ENCODE peak calls at places on chromosomes 16 and 17, in ten cellular contexts. One of them, this sample, is unnamed.

GRCh38 chr17:1099242-1099641 is 80.5 kb downstream of the ABR start:
- DNase-seq in activated CD4-positive, alpha-beta T cell treated with anti-CD3 and anti-CD28 coated beads, Interleukin-2, amount 50 U/mL, for 48 hours: no peak
- DNase-seq in stimulated activated naive CD8-positive, alpha-beta T cell treated with anti-CD3 and anti-CD28 coated beads, Interleukin-15, Interleukin-2, amounts not matched to agents 100 U/mL and 50 U/mL, for 24 hours: no peak
- DNase-seq in lower leg skin: no peak
- DNase-seq in psoas muscle: no peak
- DNase-seq in NCI-H1436: no peak
- DNase-seq in ACHN: no peak
- DNase-seq in posterior cingulate gyrus: no peak
- DNase-seq in mesenteric fat pad: no peak
- DNase-seq in T-helper 2 cell: no peak
- DNase-seq in this sample: no peak

GRCh38 chr16:75296606-75297005 is 45.2 kb upstream of the BCAR1 start:
- DNase-seq in ACHN: no peak
- DNase-seq in NCI-H1436: no peak
- DNase-seq in posterior cingulate gyrus: peak
- DNase-seq in mesenteric fat pad: peak
- DNase-seq in T-helper 2 cell: no peak
- DNase-seq in psoas muscle: no peak
- DNase-seq in activated CD4-positive, alpha-beta T cell treated with anti-CD3 and anti-CD28 coated beads, Interleukin-2, amount 50 U/mL, for 48 hours: no peak
- DNase-seq in lower leg skin: no peak
- DNase-seq in stimulated activated naive CD8-positive, alpha-beta T cell treated with anti-CD3 and anti-CD28 coated beads, Interleukin-15, Interleukin-2, amounts not matched to agents 100 U/mL and 50 U/mL, for 24 hours: no peak
- DNase-seq in this sample: no peak

GRCh38 chr17:33233855-33234228 is 59.3 kb downstream of the ASIC2 start:
- DNase-seq in posterior cingulate gyrus: no peak
- DNase-seq in psoas muscle: no peak
- DNase-seq in lower leg skin: no peak
- DNase-seq in mesenteric fat pad: no peak
- DNase-seq in T-helper 2 cell: no peak
- DNase-seq in NCI-H1436: no peak
- DNase-seq in activated CD4-positive, alpha-beta T cell treated with anti-CD3 and anti-CD28 coated beads, Interleukin-2, amount 50 U/mL, for 48 hours: peak
- DNase-seq in stimulated activated naive CD8-positive, alpha-beta T cell treated with anti-CD3 and anti-CD28 coated beads, Interleukin-15, Interleukin-2, amounts not matched to agents 100 U/mL and 50 U/mL, for 24 hours: no peak
- DNase-seq in ACHN: no peak
- DNase-seq in this sample: no peak

GRCh38 chr16:5033256-5034166 is at the start of gene NAGPA:
- DNase-seq in mesenteric fat pad: peak
- DNase-seq in NCI-H1436: peak
- DNase-seq in lower leg skin: peak
- DNase-seq in psoas muscle: peak
- DNase-seq in ACHN: peak
- DNase-seq in T-helper 2 cell: peak
- DNase-seq in posterior cingulate gyrus: peak
- DNase-seq in activated CD4-positive, alpha-beta T cell treated with anti-CD3 and anti-CD28 coated beads, Interleukin-2, amount 50 U/mL, for 48 hours: peak
- DNase-seq in stimulated activated naive CD8-positive, alpha-beta T cell treated with anti-CD3 and anti-CD28 coated beads, Interleukin-15, Interleukin-2, amounts not matched to agents 100 U/mL and 50 U/mL, for 24 hours: peak
- DNase-seq in this sample: peak

GRCh38 chr17:60720763-60721531 is 43.3 kb downstream of the BCAS3 start:
- DNase-seq in T-helper 2 cell: no peak
- DNase-seq in stimulated activated naive CD8-positive, alpha-beta T cell treated with anti-CD3 and anti-CD28 coated beads, Interleukin-15, Interleukin-2, amounts not matched to agents 100 U/mL and 50 U/mL, for 24 hours: peak
- DNase-seq in activated CD4-positive, alpha-beta T cell treated with anti-CD3 and anti-CD28 coated beads, Interleukin-2, amount 50 U/mL, for 48 hours: peak
- DNase-seq in mesenteric fat pad: no peak
- DNase-seq in psoas muscle: no peak
- DNase-seq in posterior cingulate gyrus: no peak
- DNase-seq in lower leg skin: no peak
- DNase-seq in NCI-H1436: peak
- DNase-seq in ACHN: peak
- DNase-seq in this sample: peak

GRCh38 chr17:60964160-60964559 is 286.5 kb downstream of the BCAS3 start:
- DNase-seq in ACHN: no peak
- DNase-seq in stimulated activated naive CD8-positive, alpha-beta T cell treated with anti-CD3 and anti-CD28 coated beads, Interleukin-15, Interleukin-2, amounts not matched to agents 100 U/mL and 50 U/mL, for 24 hours: no peak
- DNase-seq in lower leg skin: no peak
- DNase-seq in psoas muscle: no peak
- DNase-seq in mesenteric fat pad: no peak
- DNase-seq in T-helper 2 cell: no peak
- DNase-seq in activated CD4-positive, alpha-beta T cell treated with anti-CD3 and anti-CD28 coated beads, Interleukin-2, amount 50 U/mL, for 48 hours: no peak
- DNase-seq in NCI-H1436: no peak
- DNase-seq in posterior cingulate gyrus: no peak
- DNase-seq in this sample: no peak

GRCh38 chr17:34177642-34178041 is 77.4 kb upstream of the CCL2 start:
- DNase-seq in activated CD4-positive, alpha-beta T cell treated with anti-CD3 and anti-CD28 coated beads, Interleukin-2, amount 50 U/mL, for 48 hours: no peak
- DNase-seq in posterior cingulate gyrus: no peak
- DNase-seq in lower leg skin: no peak
- DNase-seq in psoas muscle: no peak
- DNase-seq in ACHN: no peak
- DNase-seq in T-helper 2 cell: no peak
- DNase-seq in mesenteric fat pad: no peak
- DNase-seq in stimulated activated naive CD8-positive, alpha-beta T cell treated with anti-CD3 and anti-CD28 coated beads, Interleukin-15, Interleukin-2, amounts not matched to agents 100 U/mL and 50 U/mL, for 24 hours: no peak
- DNase-seq in NCI-H1436: no peak
- DNase-seq in this sample: no peak

GRCh38 chr16:72536673-72537435 is 364.9 kb upstream of the PMFBP1 start:
- DNase-seq in NCI-H1436: no peak
- DNase-seq in posterior cingulate gyrus: no peak
- DNase-seq in psoas muscle: no peak
- DNase-seq in lower leg skin: no peak
- DNase-seq in mesenteric fat pad: no peak
- DNase-seq in activated CD4-positive, alpha-beta T cell treated with anti-CD3 and anti-CD28 coated beads, Interleukin-2, amount 50 U/mL, for 48 hours: no peak
- DNase-seq in stimulated activated naive CD8-positive, alpha-beta T cell treated with anti-CD3 and anti-CD28 coated beads, Interleukin-15, Interleukin-2, amounts not matched to agents 100 U/mL and 50 U/mL, for 24 hours: no peak
- DNase-seq in T-helper 2 cell: no peak
- DNase-seq in ACHN: no peak
- DNase-seq in this sample: no peak

GRCh38 chr17:6756425-6757012 is 673 bp downstream of the XAF1 start:
- DNase-seq in psoas muscle: no peak
- DNase-seq in posterior cingulate gyrus: no peak
- DNase-seq in mesenteric fat pad: no peak
- DNase-seq in lower leg skin: no peak
- DNase-seq in activated CD4-positive, alpha-beta T cell treated with anti-CD3 and anti-CD28 coated beads, Interleukin-2, amount 50 U/mL, for 48 hours: peak
- DNase-seq in stimulated activated naive CD8-positive, alpha-beta T cell treated with anti-CD3 and anti-CD28 coated beads, Interleukin-15, Interleukin-2, amounts not matched to agents 100 U/mL and 50 U/mL, for 24 hours: no peak
- DNase-seq in ACHN: no peak
- DNase-seq in T-helper 2 cell: no peak
- DNase-seq in NCI-H1436: no peak
- DNase-seq in this sample: no peak

GRCh38 chr17:82157046-82158035 is 55.3 kb downstream of the CCDC57 start:
- DNase-seq in ACHN: no peak
- DNase-seq in posterior cingulate gyrus: no peak
- DNase-seq in lower leg skin: no peak
- DNase-seq in stimulated activated naive CD8-positive, alpha-beta T cell treated with anti-CD3 and anti-CD28 coated beads, Interleukin-15, Interleukin-2, amounts not matched to agents 100 U/mL and 50 U/mL, for 24 hours: no peak
- DNase-seq in T-helper 2 cell: no peak
- DNase-seq in NCI-H1436: no peak
- DNase-seq in mesenteric fat pad: no peak
- DNase-seq in activated CD4-positive, alpha-beta T cell treated with anti-CD3 and anti-CD28 coated beads, Interleukin-2, amount 50 U/mL, for 48 hours: no peak
- DNase-seq in psoas muscle: no peak
- DNase-seq in this sample: no peak

GRCh38 chr17:7004398-7005253 is 7.8 kb upstream of the RNASEK start:
- DNase-seq in T-helper 2 cell: no peak
- DNase-seq in stimulated activated naive CD8-positive, alpha-beta T cell treated with anti-CD3 and anti-CD28 coated beads, Interleukin-15, Interleukin-2, amounts not matched to agents 100 U/mL and 50 U/mL, for 24 hours: peak
- DNase-seq in lower leg skin: no peak
- DNase-seq in ACHN: peak
- DNase-seq in psoas muscle: peak
- DNase-seq in activated CD4-positive, alpha-beta T cell treated with anti-CD3 and anti-CD28 coated beads, Interleukin-2, amount 50 U/mL, for 48 hours: no peak
- DNase-seq in NCI-H1436: peak
- DNase-seq in mesenteric fat pad: no peak
- DNase-seq in posterior cingulate gyrus: no peak
- DNase-seq in this sample: peak

GRCh38 chr16:78852236-78852635 is 748.3 kb downstream of the MAF start:
- DNase-seq in stimulated activated naive CD8-positive, alpha-beta T cell treated with anti-CD3 and anti-CD28 coated beads, Interleukin-15, Interleukin-2, amounts not matched to agents 100 U/mL and 50 U/mL, for 24 hours: no peak
- DNase-seq in NCI-H1436: no peak
- DNase-seq in posterior cingulate gyrus: no peak
- DNase-seq in mesenteric fat pad: no peak
- DNase-seq in ACHN: no peak
- DNase-seq in lower leg skin: no peak
- DNase-seq in T-helper 2 cell: no peak
- DNase-seq in psoas muscle: no peak
- DNase-seq in activated CD4-positive, alpha-beta T cell treated with anti-CD3 and anti-CD28 coated beads, Interleukin-2, amount 50 U/mL, for 48 hours: no peak
- DNase-seq in this sample: no peak

This sample was measured in NCI-H2171.